ENCODE peak calls at places on chromosomes 12 and 14, in five cellular contexts. T is HepG2, X is IMR-90, K is uterus, D is HCT116. S is an unnamed sample. For H3K4me1, the result is how much of the 10 kb centered on the place peaks cover.

GRCh38 chr14:101962503-101962874 is 1.9 kb upstream of the DYNC1H1 start:
- DNase-seq in T (peak), X (peak), K (peak), D (peak), S (peak)

GRCh38 chr12:795305-795704 is 42.9 kb downstream of the WNK1 start:
- DNase-seq in T (no peak), X (no peak), K (no peak), D (no peak), S (no peak)

GRCh38 chr12:59452746-59453145 is 143.1 kb upstream of the SLC16A7 start:
- DNase-seq in T (no peak), X (peak), K (no peak), D (no peak), S (no peak)

GRCh38 chr12:53299101-53299453 is 418 bp upstream of the MYG1 start:
- DNase-seq in T (peak), X (peak), K (no peak), D (peak), S (no peak)

GRCh38 chr12:89448951-89449371 is 75.6 kb downstream of the GALNT4 start:
- DNase-seq in T (no peak), X (peak), K (no peak), D (no peak), S (no peak)

GRCh38 chr12:58099476-58099875 is 158.1 kb downstream of the ATP23 start:
- DNase-seq in T (no peak), X (no peak), K (no peak), D (no peak), S (no peak)

GRCh38 chr12:80655751-80656150 is 51.7 kb upstream of the MYF6 start:
- DNase-seq in T (no peak), X (peak), K (no peak), D (no peak), S (no peak)

GRCh38 chr12:23655884-23656283 is 293.6 kb downstream of the SOX5 start:
- DNase-seq in T (no peak), X (no peak), K (no peak), D (no peak), S (no peak)

GRCh38 chr14:32648434-32648833 is 290.2 kb upstream of the NPAS3 start:
- DNase-seq in T (no peak), X (peak), K (no peak), D (no peak), S (no peak)

GRCh38 chr14:58108717-58109116 is 43.3 kb downstream of the ARMH4 start:
- DNase-seq in T (no peak), X (no peak), K (no peak), D (no peak), S (no peak)

GRCh38 chr12:93234641-93235040 is 143.1 kb upstream of the NUDT4 start:
- DNase-seq in T (no peak), X (no peak), K (no peak), D (no peak), S (peak)

DNA sequence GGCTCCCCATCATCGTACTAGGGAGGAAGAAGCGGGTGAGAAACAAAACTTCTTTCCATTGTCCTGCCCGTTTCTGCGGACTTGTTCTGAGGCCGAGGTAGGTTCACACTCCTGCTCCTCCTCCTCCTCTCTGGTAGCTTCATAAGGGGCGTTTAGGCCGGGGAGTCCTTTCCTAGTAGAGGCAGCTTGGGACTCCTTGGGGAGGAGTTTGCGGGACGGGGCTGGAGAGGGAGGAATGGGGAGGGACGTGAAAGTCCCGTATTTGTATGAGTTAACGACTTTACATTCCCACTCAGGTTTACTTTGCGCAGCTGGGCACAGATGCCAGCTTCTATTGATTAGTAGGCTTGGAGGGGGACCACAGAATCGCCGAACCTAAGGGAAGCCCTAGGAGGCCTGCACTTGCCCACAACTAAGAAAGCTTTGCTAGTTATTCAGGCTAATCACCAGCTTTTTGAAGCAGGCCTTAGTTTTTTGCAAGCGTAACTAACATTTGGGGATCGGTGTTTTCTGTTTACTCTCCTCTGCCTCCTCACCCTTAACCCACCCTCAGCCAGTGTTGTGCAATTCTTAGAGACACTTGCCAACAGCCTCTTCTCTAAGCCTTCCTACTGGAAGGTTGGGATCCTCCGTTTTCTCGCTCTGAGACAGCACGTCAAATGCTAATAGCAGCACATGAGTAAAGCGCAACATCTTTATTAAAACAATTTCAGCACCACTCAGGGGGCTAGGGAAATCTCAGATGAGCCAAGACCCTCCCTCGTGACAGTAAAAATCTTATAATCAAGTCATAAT is 499 bp downstream of the RNASE4 start:
- DNase-seq in T (peak), X (peak), K (peak), D (peak), S (peak)
- TF ChIP-seq POLR2A in T (no peak), X (no peak), K (no peak), D (no peak), S (no peak)

DNA sequence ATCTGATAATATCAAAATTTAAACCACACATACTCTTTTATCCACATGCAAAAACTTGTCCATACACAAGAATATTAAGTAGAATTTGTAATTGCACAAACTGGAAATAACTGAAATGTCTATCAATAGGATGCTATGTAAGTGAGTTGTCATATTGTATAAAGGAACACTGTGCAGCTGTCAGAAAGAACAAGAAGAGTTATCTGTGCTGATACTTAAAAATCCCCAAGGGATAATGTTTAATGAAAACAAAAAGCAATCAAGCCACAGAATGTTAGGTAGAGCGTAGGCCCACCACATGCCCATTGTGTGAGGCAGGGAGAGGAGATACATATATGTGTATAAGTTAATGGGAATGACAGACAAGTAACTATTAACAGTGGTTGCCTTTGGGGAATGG is 25.9 kb upstream of the HIGD1C start:
- DNase-seq in T (no peak), X (no peak), K (no peak), D (no peak), S (no peak)
- H3K4me1 ChIP-seq in T (half or more), X (under half), K (under half), D (under half), S (under half)

GRCh38 chr14:75860561-75861160 is 121.1 kb downstream of the TGFB3 start:
- DNase-seq in T (no peak), X (no peak), K (no peak), D (no peak), S (no peak)
- H3K4me3 ChIP-seq in T (no peak), X (no peak), K (no peak), D (no peak), S (no peak)

GRCh38 chr14:64990939-64991338 is 4.2 kb downstream of the FNTB start:
- DNase-seq in T (no peak), X (no peak), K (no peak), D (no peak), S (no peak)

GRCh38 chr14:64992328-64992885 is 5.7 kb downstream of the FNTB start:
- DNase-seq in T (no peak), X (no peak), K (no peak), D (no peak), S (no peak)

GRCh38 chr14:64983439-64984310 is 3.0 kb upstream of the FNTB start:
- DNase-seq in T (peak), X (peak), K (no peak), D (peak), S (no peak)

GRCh38 chr14:64990291-64990690 is 3.6 kb downstream of the FNTB start:
- DNase-seq in T (no peak), X (no peak), K (no peak), D (no peak), S (no peak)

DNA sequence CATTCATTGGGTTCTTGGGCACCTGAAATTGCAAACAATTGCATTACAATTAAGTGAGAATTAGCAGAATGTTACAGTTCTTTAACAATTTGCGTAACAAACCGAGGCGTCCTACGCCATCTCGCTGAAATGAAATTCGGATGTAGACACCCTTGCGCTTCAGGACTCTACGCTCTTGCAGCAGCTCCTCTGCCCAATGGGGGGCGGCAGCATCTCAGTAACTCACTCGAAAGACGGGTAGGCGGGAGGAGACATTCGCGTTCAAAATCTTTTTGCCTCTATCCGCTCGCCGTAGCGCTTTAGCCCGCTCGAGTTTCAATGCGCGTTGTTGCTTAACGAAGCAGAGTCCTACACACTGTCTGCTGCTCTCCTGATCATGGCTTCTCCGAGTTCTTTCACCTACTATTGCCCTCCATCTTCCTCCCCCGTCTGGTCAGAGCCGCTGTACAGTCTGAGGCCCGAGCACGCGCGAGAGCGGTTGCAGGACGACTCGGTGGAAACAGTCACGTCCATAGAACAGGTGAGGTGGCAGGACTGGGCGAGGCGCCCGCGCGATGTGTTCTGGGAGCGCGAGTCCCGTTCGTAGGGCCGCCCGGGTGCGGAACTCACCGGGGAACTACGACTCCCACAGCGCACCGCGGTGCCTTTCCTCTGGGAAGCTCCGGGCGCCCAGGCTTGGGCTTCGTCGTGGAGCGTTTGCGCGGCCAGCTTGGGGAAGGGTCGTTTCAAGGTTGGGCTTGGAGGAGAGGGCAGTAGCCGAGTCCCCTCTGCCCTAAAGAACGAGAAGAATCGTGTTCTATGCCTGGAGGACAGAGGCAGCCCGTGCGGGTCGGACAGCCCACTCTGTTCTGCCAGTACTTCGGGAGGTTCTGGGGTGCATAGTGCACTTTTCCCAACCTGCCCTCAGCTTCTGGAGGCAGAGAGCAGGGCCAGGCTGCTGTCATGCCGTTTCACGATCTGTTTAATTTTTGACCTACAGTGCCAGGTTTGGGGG is at the start of gene FNTB:
- DNase-seq in T (peak), X (peak), K (peak), D (peak), S (peak)
- TF ChIP-seq POLR2A in T (peak), X (peak), K (peak), D (peak), S (peak)

GRCh38 chr14:53946404-53947400 is 9.9 kb downstream of the BMP4 start:
- DNase-seq in T (no peak), X (no peak), K (no peak), D (no peak), S (peak)

GRCh38 chr14:53950031-53950793 is 6.4 kb downstream of the BMP4 start:
- DNase-seq in T (no peak), X (no peak), K (no peak), D (no peak), S (no peak)

GRCh38 chr14:53948181-53948884 is 8.3 kb downstream of the BMP4 start:
- DNase-seq in T (no peak), X (no peak), K (no peak), D (no peak), S (no peak)

GRCh38 chr14:53947452-53948180 is 9.0 kb downstream of the BMP4 start:
- DNase-seq in T (peak), X (peak), K (no peak), D (no peak), S (no peak)

DNA sequence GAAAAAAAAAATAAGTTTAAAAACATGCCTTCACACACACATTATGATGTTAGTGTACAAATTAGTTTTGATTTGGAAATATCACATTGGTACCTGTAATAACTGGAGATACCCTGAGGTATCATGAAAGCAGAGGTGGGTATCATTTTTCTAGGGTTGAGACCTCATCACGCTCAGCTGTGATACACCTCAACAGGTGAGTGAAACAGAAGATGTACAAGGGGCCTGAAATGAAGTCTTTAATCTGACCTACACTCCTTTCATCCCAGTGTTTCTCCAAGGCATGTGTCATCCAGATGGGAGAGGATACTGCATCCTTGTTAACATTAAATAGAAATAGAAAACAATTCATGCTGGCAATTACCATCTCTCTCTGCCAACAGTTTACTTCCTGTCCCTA is 7.4 kb downstream of the BMP4 start:
- DNase-seq in T (no peak), X (no peak), K (no peak), D (no peak), S (no peak)
- H3K4me1 ChIP-seq in T (half or more), X (under half), K (under half), D (under half), S (under half)

GRCh38 chr14:52078093-52078492 is 9.2 kb upstream of the NID2 start:
- DNase-seq in T (no peak), X (peak), K (no peak), D (no peak), S (no peak)

GRCh38 chr14:52079239-52079956 is 10.5 kb upstream of the NID2 start:
- DNase-seq in T (peak), X (peak), K (no peak), D (no peak), S (no peak)

GRCh38 chr14:52076334-52076733 is 7.5 kb upstream of the NID2 start:
- DNase-seq in T (no peak), X (peak), K (no peak), D (no peak), S (no peak)

GRCh38 chr14:52078721-52079120 is 9.9 kb upstream of the NID2 start:
- DNase-seq in T (no peak), X (no peak), K (no peak), D (no peak), S (no peak)

GRCh38 chr14:52077261-52077984 is 8.6 kb upstream of the NID2 start:
- DNase-seq in T (no peak), X (peak), K (no peak), D (no peak), S (no peak)
- H3K4me3 ChIP-seq in T (no peak), X (no peak), K (no peak), D (no peak), S (no peak)

GRCh38 chr14:103692871-103693270 is 22.4 kb downstream of the XRCC3 start:
- DNase-seq in T (no peak), X (no peak), K (no peak), D (no peak), S (no peak)
- TF ChIP-seq POLR2A in T (no peak), X (no peak), K (no peak), D (no peak), S (no peak)

GRCh38 chr12:44847888-44848770 is 28.0 kb downstream of the NELL2 start:
- DNase-seq in T (no peak), X (no peak), K (no peak), D (no peak), S (no peak)

GRCh38 chr12:44847403-44847802 is 28.7 kb downstream of the NELL2 start:
- DNase-seq in T (no peak), X (no peak), K (no peak), D (no peak), S (no peak)

GRCh38 chr12:44848771-44849085 is 27.4 kb downstream of the NELL2 start:
- DNase-seq in T (no peak), X (no peak), K (no peak), D (no peak), S (no peak)

GRCh38 chr12:44851586-44851985 is 24.5 kb downstream of the NELL2 start:
- DNase-seq in T (no peak), X (no peak), K (no peak), D (no peak), S (no peak)

GRCh38 chr12:44852483-44852882 is 23.6 kb downstream of the NELL2 start:
- DNase-seq in T (no peak), X (no peak), K (no peak), D (no peak), S (no peak)
- H3K4me1 ChIP-seq in T (under half), X (under half), K (under half), D (under half), S (under half)

GRCh38 chr14:75738192-75738591 is 77.1 kb downstream of the TTLL5 start:
- DNase-seq in T (no peak), X (peak), K (no peak), D (no peak), S (no peak)
- H3K4me3 ChIP-seq in T (no peak), X (no peak), K (no peak), D (no peak), S (no peak)